ENCODE peak calls at places on chromosomes 7 and 10, in four cellular contexts. C, F, R and M are unnamed samples.

GRCh38 chr7:55209366-55209765 is 155.8 kb upstream of the LANCL2 start:
- DNase-seq in F (no peak), R (no peak), C (no peak), M (no peak)

GRCh38 chr7:98754041-98754479 is 115.8 kb downstream of the TMEM130 start:
- DNase-seq in F (peak; percentile 7), C (no peak), R (peak; percentile 91), M (no peak)

GRCh38 chr7:16738014-16738688 is 15.4 kb upstream of the TSPAN13 start:
- DNase-seq in R (no peak), F (no peak), C (no peak), M (no peak)

GRCh38 chr7:132376361-132377013 is 199.8 kb downstream of the PLXNA4 start:
- DNase-seq in R (no peak), F (no peak), C (no peak), M (no peak)

GRCh38 chr10:131749767-131750142 is 151.1 kb upstream of the PPP2R2D start:
- DNase-seq in F (no peak), C (no peak), R (no peak), M (no peak)

GRCh38 chr7:40866601-40867000 is 731.8 kb downstream of the SUGCT start:
- DNase-seq in C (peak; percentile 9), F (no peak), R (peak; percentile 29), M (no peak)

GRCh38 chr10:15624405-15625191 is 95.1 kb downstream of the ITGA8 start:
- DNase-seq in F (no peak), R (no peak), C (no peak), M (no peak)

GRCh38 chr10:122263971-122264370 is 7.1 kb upstream of the BTBD16 start:
- DNase-seq in F (peak; percentile 65), R (no peak), C (no peak), M (no peak)

GRCh38 chr7:40551685-40552576 is 417.1 kb downstream of the SUGCT start:
- DNase-seq in F (peak; percentile 56), C (no peak), R (no peak), M (no peak)

GRCh38 chr10:10209152-10209551 is 808.5 kb upstream of the CELF2 start:
- DNase-seq in R (no peak), C (no peak), F (no peak), M (no peak)

GRCh38 chr7:128459394-128459878 is 3.8 kb downstream of the HILPDA start:
- DNase-seq in F (peak; percentile 63), R (peak; percentile 85), C (peak; percentile 67), M (peak; percentile 58)

GRCh38 chr7:132516042-132516840 is 60.0 kb downstream of the PLXNA4 start:
- DNase-seq in C (peak; percentile 48), F (peak; percentile 56), R (no peak), M (no peak)

GRCh38 chr7:38452615-38453014 is 178.6 kb downstream of the AMPH start:
- DNase-seq in R (no peak), F (no peak), C (no peak), M (no peak)

GRCh38 chr10:108439397-108439796 is 1274.9 kb upstream of the SORCS1 start:
- DNase-seq in C (no peak), R (no peak), F (no peak), M (no peak)

GRCh38 chr7:30556854-30557644 is 37.6 kb upstream of the GARS1 start:
- DNase-seq in C (no peak), R (peak; percentile 80), F (peak; percentile 49), M (no peak)

GRCh38 chr10:120600871-120601644 is 144.0 kb downstream of the PLPP4 start:
- DNase-seq in R (peak; percentile 66), C (no peak), F (peak; percentile 84), M (no peak)

GRCh38 chr7:786472-787255 is 45.6 kb upstream of the SUN1 start:
- DNase-seq in R (peak; percentile 83), C (peak; percentile 77), F (peak; percentile 71), M (peak; percentile 68)

GRCh38 chr7:99036531-99037175 is 107.3 kb downstream of the SMURF1 start:
- DNase-seq in F (peak; percentile 19), R (peak; percentile 86), C (no peak), M (no peak)

GRCh38 chr7:98329100-98329871 is 47.8 kb downstream of the BRI3 start:
- DNase-seq in F (no peak), R (no peak), C (peak; percentile 61), M (no peak)

GRCh38 chr10:60185426-60185825 is 204.2 kb downstream of the ANK3 start:
- DNase-seq in R (no peak), C (no peak), F (no peak), M (no peak)

GRCh38 chr7:24842029-24842428 is 84.8 kb upstream of the GSDME start:
- DNase-seq in F (no peak), R (no peak), C (no peak), M (no peak)

DNA sequence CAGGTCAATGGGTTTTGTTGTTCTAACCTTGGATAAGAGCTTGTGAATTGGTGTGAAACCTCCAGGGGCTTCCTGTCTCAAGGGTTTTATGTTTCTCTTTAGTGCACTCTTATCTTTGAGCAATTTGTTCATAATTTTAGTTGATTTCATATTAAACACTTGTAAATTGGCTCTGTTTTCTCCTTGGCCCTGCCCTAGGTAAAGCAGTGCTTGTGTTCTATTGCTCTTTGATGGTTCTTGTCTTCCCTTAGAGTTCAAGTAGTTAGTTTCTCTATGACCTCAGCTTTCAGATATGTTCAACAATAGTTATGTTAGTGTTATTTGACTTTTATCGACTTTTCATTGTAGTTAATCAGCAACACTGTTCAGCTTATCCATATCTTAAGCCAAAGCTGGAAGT is 566.4 kb upstream of the POT1 start:
- DNase-seq in R (no peak), C (no peak), F (no peak), M (no peak)
- H3K36me3 ChIP-seq in R (no peaks in the 10 kb centered on the region), C (no peaks in the 10 kb centered on the region), F (no peaks in the 10 kb centered on the region), M (no peaks in the 10 kb centered on the region)

GRCh38 chr10:32950457-32951109 is 7.4 kb downstream of the ITGB1 start:
- DNase-seq in F (peak; percentile 72), R (no peak), C (no peak), M (no peak)
- H3K4me1 ChIP-seq in F (peaks cover 94% of the 10 kb centered on the region), R (peaks cover 89% of the 10 kb centered on the region), C (peaks cover 96% of the 10 kb centered on the region), M (peaks cover 68% of the 10 kb centered on the region)

GRCh38 chr10:3143791-3144434 is 28.7 kb downstream of the PITRM1 start:
- DNase-seq in C (no peak), R (no peak), F (no peak), M (no peak)

GRCh38 chr10:3143366-3143765 is 29.2 kb downstream of the PITRM1 start:
- DNase-seq in R (no peak), C (no peak), F (no peak), M (no peak)

GRCh38 chr10:3141361-3142005 is 31.1 kb downstream of the PITRM1 start:
- DNase-seq in R (no peak), C (no peak), F (no peak), M (no peak)

GRCh38 chr10:3140280-3140679 is 32.3 kb downstream of the PITRM1 start:
- DNase-seq in C (no peak), R (no peak), F (no peak), M (no peak)

DNA sequence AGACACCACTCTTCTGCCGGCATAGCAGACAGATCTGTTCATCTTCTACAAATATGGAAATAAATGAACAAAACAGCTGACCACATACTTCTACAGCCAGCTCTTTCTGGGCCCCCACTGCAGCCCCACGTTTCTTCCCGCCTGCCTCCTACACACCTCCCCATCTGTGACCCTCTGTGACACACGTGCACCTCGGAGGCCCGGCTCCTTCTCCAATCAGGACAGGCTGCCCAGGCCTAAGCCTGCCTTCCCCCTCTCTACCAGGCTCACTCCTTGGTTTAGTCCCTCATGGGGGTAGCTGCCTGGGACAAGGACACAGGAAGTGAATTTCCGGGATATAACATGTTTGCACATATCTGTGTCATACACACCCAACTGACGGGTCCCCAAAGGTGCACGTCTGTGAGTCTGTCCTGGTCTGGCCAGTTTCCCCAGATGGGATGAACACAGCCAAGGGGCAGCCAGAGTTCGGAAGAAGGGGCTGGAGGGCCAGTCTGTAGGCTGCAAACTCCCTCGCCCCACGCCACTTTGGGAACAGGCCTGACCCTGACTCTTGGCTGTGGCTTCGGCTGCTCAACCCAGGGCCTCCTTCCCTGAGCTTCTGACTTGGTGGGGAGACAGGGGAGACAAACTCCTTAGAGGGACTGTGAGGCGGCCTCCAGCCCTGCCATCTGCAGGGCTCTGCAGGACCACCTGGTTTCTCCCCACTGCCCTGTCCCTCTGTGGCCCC is 30.3 kb downstream of the PITRM1 start:
- DNase-seq in C (no peak), R (no peak), F (no peak), M (no peak)
- H3K36me3 ChIP-seq in C (no peaks in the 10 kb centered on the region), R (peaks cover 16% of the 10 kb centered on the region), F (peaks cover 14% of the 10 kb centered on the region), M (peaks cover 100% of the 10 kb centered on the region)

GRCh38 chr7:57207836-57208235 is 75.6 kb upstream of the ZNF479 start:
- DNase-seq in R (no peak), F (no peak), C (no peak), M (no peak)

GRCh38 chr7:57202274-57202673 is 70.0 kb upstream of the ZNF479 start:
- DNase-seq in F (no peak), C (no peak), R (no peak), M (no peak)

GRCh38 chr7:57203161-57203791 is 71.0 kb upstream of the ZNF479 start:
- DNase-seq in C (no peak), F (no peak), R (no peak), M (no peak)

GRCh38 chr7:57204411-57204811 is 72.2 kb upstream of the ZNF479 start:
- DNase-seq in C (no peak), R (no peak), F (no peak), M (no peak)

GRCh38 chr7:57205000-57205399 is 72.8 kb upstream of the ZNF479 start:
- DNase-seq in C (no peak), R (no peak), F (no peak), M (no peak)
- H3K4me1 ChIP-seq in C (no peaks in the 10 kb centered on the region), R (no peaks in the 10 kb centered on the region), F (no peaks in the 10 kb centered on the region), M (no peaks in the 10 kb centered on the region)

DNA sequence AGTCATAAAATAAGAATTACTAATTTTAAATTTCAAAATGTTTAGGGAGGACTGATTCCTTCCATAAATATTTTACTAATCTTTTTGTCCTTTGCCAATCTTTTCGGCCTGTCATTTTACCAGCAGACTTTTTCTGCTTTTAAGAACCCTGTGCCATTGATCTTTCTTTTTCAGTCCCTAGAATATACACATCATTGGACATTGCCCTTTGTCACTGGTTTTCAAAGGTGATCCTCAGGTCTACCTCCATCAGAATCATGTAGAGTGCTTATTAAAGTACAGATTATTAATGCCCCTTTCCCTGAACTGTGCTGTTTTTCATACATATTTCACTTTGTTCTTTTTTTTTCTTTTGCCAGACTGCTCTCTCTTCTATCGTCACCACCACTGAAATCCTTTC is 43.8 kb downstream of the SHOC2 start:
- DNase-seq in F (no peak), R (no peak), C (no peak), M (no peak)
- H3K36me3 ChIP-seq in F (no peaks in the 10 kb centered on the region), R (no peaks in the 10 kb centered on the region), C (no peaks in the 10 kb centered on the region), M (no peaks in the 10 kb centered on the region)

GRCh38 chr7:35729966-35730345 is 35.0 kb upstream of the HERPUD2 start:
- DNase-seq in C (no peak), F (no peak), R (no peak), M (no peak)
- H3K4me1 ChIP-seq in C (peaks cover 50% of the 10 kb centered on the region), F (no peaks in the 10 kb centered on the region), R (peaks cover 9% of the 10 kb centered on the region), M (no peaks in the 10 kb centered on the region)

DNA sequence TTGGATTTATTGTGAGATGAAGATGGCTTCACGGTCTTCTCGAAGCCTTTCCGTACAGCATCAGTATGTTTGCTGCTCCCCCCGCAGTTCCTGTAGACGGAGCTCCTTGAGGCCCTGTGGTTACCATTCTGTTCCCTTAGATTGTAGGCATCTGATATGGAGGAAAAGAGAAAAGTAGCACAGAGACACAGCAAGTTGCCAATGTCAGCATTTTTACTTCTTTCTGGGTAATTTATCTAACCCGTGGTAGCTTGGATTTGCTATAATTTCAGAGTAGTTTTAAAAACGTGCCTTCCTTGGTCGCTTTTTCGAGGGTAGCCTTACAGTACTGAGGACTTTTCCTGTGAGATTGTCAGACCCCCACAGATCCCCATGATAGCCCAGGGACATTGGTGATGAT is 37.5 kb downstream of the WDR37 start:
- DNase-seq in R (no peak), F (no peak), C (no peak), M (no peak)
- H3K36me3 ChIP-seq in R (peaks cover 4% of the 10 kb centered on the region), F (no peaks in the 10 kb centered on the region), C (no peaks in the 10 kb centered on the region), M (peaks cover 74% of the 10 kb centered on the region)